ENCODE peak calls at places on chromosomes 12 and 14, in five cellular contexts. B is SK-N-SH, N is K562, S is A549, O is H1. X is an unnamed sample.

GRCh38 chr14:106442857-106443256 is 916.5 kb downstream of the TMEM121 start:
- DNase-seq in B (no peak), N (no peak), S (no peak), O (no peak), X (no peak)

GRCh38 chr12:30970559-30971202 is 44.1 kb downstream of the TSPAN11 start:
- DNase-seq in B (peak; percentile 77), N (no peak), S (no peak), O (no peak), X (no peak)

GRCh38 chr14:42214981-42215491 is 608.4 kb downstream of the LRFN5 start:
- DNase-seq in B (no peak), N (no peak), S (peak; percentile 14), O (no peak), X (no peak)

GRCh38 chr12:69330475-69331473 is 17.4 kb upstream of the LYZ start:
- DNase-seq in B (peak; percentile 26), N (peak; percentile 48), S (no peak), O (peak; percentile 41), X (no peak)

GRCh38 chr12:52197371-52198231 is 5.8 kb upstream of the KRT80 start:
- DNase-seq in B (no peak), N (no peak), S (no peak), O (no peak), X (no peak)

GRCh38 chr14:74019743-74020142 is 594 bp downstream of the BBOF1 start:
- DNase-seq in B (peak; percentile 28), N (no peak), S (peak; percentile 29), O (no peak), X (peak; percentile 23)

GRCh38 chr14:63174760-63175191 is 29.5 kb upstream of the RHOJ start:
- DNase-seq in B (peak; percentile 55), N (no peak), S (peak; percentile 34), O (peak; percentile 21), X (peak; percentile 45)

GRCh38 chr12:91178139-91178561 is 4.5 kb downstream of the DCN start:
- DNase-seq in B (no peak), N (no peak), S (peak; percentile 3), O (no peak), X (peak; percentile 6)

GRCh38 chr12:5429741-5430557 is 2.0 kb upstream of the NTF3 start:
- DNase-seq in B (no peak), N (no peak), S (no peak), O (no peak), X (no peak)

GRCh38 chr14:69316449-69317391 is 56.8 kb downstream of the GALNT16 start:
- DNase-seq in B (no peak), N (no peak), S (peak; percentile 85), O (no peak), X (no peak)

GRCh38 chr12:6667559-6668210 is 4.8 kb upstream of the ING4 start:
- DNase-seq in B (no peak), N (no peak), S (peak; percentile 58), O (no peak), X (no peak)

GRCh38 chr14:71328183-71328582 is 420.9 kb downstream of the PCNX1 start:
- DNase-seq in B (no peak), N (no peak), S (no peak), O (no peak), X (no peak)

GRCh38 chr14:68495101-68495637 is 297.7 kb downstream of the ZFP36L1 start:
- DNase-seq in B (no peak), N (no peak), S (no peak), O (no peak), X (no peak)

GRCh38 chr12:90235642-90236041 is 527.0 kb upstream of the ATP2B1 start:
- DNase-seq in B (no peak), N (no peak), S (no peak), O (no peak), X (no peak)

GRCh38 chr12:65536876-65537661 is 258.6 kb downstream of the MSRB3 start:
- DNase-seq in B (no peak), N (no peak), S (peak; percentile 85), O (no peak), X (no peak)

GRCh38 chr12:61804301-61804700 is 455.9 kb upstream of the USP15 start:
- DNase-seq in B (no peak), N (no peak), S (no peak), O (no peak), X (no peak)

GRCh38 chr14:42469637-42470426 is 863.2 kb downstream of the LRFN5 start:
- DNase-seq in B (no peak), N (no peak), S (peak; percentile 61), O (no peak), X (no peak)

GRCh38 chr12:3213171-3213570 is 136.0 kb downstream of the TSPAN9 start:
- DNase-seq in B (no peak), N (no peak), S (no peak), O (no peak), X (no peak)

GRCh38 chr14:51448831-51449665 is 202.7 kb upstream of the FRMD6 start:
- DNase-seq in B (peak; percentile 45), N (no peak), S (no peak), O (no peak), X (no peak)

GRCh38 chr12:104966677-104967076 is 8.6 kb upstream of the SLC41A2 start:
- DNase-seq in B (no peak), N (no peak), S (no peak), O (no peak), X (no peak)

DNA sequence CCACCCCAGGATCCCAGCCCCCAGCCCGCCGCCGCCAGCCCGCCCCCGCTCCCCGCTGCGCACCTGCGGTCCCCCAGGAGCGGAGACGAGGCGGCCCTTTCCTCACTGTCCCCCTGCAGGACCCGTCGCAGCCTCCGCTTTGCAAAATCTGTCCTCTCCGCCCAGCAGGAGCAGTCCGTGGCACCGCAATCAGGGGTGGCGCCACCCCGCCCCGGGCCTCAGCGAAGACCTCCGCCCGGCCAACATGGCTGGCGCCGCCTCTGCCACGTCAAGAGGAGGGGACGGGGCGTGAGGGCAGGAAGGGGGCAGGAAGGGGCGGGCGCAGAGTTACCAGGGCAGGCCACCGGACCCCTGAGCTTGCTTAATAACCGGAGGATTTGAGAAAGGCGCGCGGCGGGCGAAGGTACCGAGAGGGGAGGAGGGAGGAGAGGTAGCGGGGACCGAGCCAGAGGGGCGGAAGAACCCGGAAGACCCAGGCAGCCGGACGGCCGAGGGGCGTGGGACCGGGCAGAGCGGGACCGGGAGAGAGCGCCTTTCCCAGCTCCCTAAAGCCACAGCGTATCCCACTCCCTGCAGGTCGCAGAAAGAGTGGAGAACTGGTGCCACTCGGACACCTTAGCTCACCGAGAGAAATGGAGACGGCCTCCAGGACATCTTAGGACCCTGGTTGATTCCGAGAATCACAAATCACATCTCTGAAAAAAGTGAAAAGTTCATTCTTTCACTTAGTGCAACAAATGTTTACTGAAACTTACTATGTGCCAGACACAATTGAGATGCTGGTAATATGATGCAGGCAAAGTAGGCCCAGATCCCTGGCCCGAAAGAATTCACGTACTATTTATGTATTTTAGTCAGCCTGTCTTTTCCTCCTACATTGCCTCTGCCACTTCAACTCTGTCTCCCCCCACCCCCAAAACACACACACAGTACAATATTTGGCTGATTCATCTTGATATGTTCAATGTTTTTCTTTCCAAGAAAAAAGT is at the start of gene SEC23A:
- DNase-seq in B (peak; percentile 87), N (peak; percentile 77), S (peak; percentile 92), O (peak; percentile 85), X (peak; percentile 99)
- TF ChIP-seq EP300 in B (no peak), N (no peak), S (no peak), O (no peak), X (peak; percentile 80)

GRCh38 chr14:56137842-56138241 is 19.6 kb downstream of the PELI2 start:
- DNase-seq in B (no peak), N (no peak), S (no peak), O (no peak), X (no peak)
- TF ChIP-seq USF2 in B (no peak), N (no peak), S (no peak), O (no peak), X (no peak)

GRCh38 chr12:67594888-67595287 is 53.7 kb upstream of the DYRK2 start:
- DNase-seq in B (no peak), N (no peak), S (peak; percentile 18), O (no peak), X (no peak)

GRCh38 chr12:67593871-67594330 is 54.6 kb upstream of the DYRK2 start:
- DNase-seq in B (no peak), N (no peak), S (no peak), O (no peak), X (no peak)

GRCh38 chr12:67595365-67595764 is 53.2 kb upstream of the DYRK2 start:
- DNase-seq in B (no peak), N (no peak), S (no peak), O (no peak), X (no peak)

GRCh38 chr12:67592228-67593011 is 56.1 kb upstream of the DYRK2 start:
- DNase-seq in B (no peak), N (no peak), S (peak; percentile 7), O (no peak), X (no peak)

GRCh38 chr12:67593041-67593870 is 55.3 kb upstream of the DYRK2 start:
- DNase-seq in B (no peak), N (no peak), S (peak; percentile 7), O (no peak), X (no peak)
- TF ChIP-seq EP300 in B (no peak), N (no peak), S (no peak), O (no peak), X (no peak)

DNA sequence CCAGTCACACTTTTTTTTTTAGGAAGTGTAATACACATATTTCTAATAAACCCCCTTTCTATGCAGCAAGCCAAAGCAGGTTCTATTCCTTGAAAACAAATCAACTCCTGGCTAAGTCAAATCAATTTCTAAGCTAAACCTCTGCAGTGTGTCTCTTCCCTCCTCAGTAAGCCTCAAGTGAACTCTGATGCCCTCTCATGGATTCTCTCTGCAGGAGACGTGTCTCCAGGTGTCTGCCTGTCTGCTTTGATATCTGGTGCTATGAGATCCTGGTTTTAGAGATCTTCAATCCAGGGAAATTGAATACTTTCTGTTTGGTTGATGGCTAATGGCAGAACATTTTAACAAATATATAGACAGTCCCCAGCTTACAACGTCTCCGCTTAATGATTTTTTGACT is 791.7 kb downstream of the AACS start:
- DNase-seq in B (no peak), N (no peak), S (no peak), O (no peak), X (no peak)
- TF ChIP-seq USF2 in B (no peak), N (no peak), S (no peak), O (no peak), X (no peak)

GRCh38 chr14:58807271-58807670 is 169.5 kb downstream of the DACT1 start:
- DNase-seq in B (no peak), N (no peak), S (no peak), O (no peak), X (no peak)
- TF ChIP-seq EP300 in B (no peak), N (no peak), S (no peak), O (no peak), X (no peak)

DNA sequence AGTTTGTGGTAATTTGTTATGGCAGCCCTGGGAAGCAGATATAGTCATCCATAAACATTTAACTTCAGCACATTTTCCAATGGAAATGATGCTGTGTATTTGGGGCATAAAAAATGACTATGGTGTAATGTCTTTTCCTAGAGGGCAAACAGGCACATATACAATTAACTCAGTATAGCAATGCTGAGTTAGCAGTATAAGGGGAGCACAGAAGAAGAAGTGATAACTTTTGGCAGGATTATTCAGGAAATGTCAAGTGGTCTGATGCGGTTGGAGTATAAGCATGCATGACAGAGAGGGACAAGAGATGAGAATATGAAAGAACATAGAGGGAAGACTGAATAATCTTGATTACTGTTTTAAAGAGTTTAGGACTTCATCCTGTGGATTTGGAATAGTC is 55.3 kb upstream of the PRKD1 start:
- DNase-seq in B (no peak), N (no peak), S (no peak), O (no peak), X (no peak)
- TF ChIP-seq USF2 in B (no peak), N (no peak), S (no peak), O (no peak), X (no peak)